ENCODE peak calls at places on chromosomes 6 and 20, in six cellular contexts. Q is foreskin fibroblast, T is RCC 7860, X is renal cortical epithelial cell, O is NCI-H510A treated with DMSO at 0.1 percent for 48 hours, G is SK-N-DZ. P is an unnamed sample.

GRCh38 chr20:64069614-64070243 is 6.7 kb downstream of the TCEA2 start:
- DNase-seq in Q (peak; percentile 51), G (peak; percentile 77), O (no peak), X (no peak), T (peak; percentile 19), P (no peak)

GRCh38 chr20:16350465-16350864 is 222.8 kb downstream of the KIF16B start:
- DNase-seq in X (peak; percentile 72), G (no peak), Q (peak; percentile 42), T (peak; percentile 93), O (no peak), P (peak; percentile 87)

GRCh38 chr6:93417421-93417996 is 1.9 kb downstream of the EPHA7 start:
- DNase-seq in O (no peak), Q (peak; percentile 55), G (peak; percentile 75), X (no peak), T (no peak), P (peak; percentile 74)

GRCh38 chr6:158536084-158536890 is 23.6 kb upstream of the TMEM181 start:
- DNase-seq in X (peak; percentile 63), T (no peak), Q (peak; percentile 94), G (peak; percentile 81), O (peak; percentile 65), P (peak; percentile 83)

GRCh38 chr6:156780117-156780641 is 3.0 kb downstream of the ARID1B start:
- DNase-seq in O (peak; percentile 90), Q (peak; percentile 89), T (peak; percentile 79), G (peak; percentile 89), X (peak; percentile 92), P (peak; percentile 89)

GRCh38 chr6:96522469-96523009 is 933 bp downstream of the UFL1 start:
- DNase-seq in O (no peak), G (peak; percentile 21), T (no peak), X (peak; percentile 16), Q (peak; percentile 23), P (peak; percentile 26)

GRCh38 chr6:111573892-111574800 is 31.5 kb downstream of the TRAF3IP2 start:
- DNase-seq in G (no peak), Q (peak; percentile 93), T (peak; percentile 50), X (peak; percentile 52), O (no peak), P (no peak)

GRCh38 chr6:142756215-142756630 is 188.8 kb downstream of the HIVEP2 start:
- DNase-seq in O (no peak), Q (peak; percentile 83), T (peak; percentile 93), G (no peak), X (peak; percentile 85), P (peak; percentile 85)

GRCh38 chr6:71250050-71250689 is 38.4 kb upstream of the OGFRL1 start:
- DNase-seq in O (no peak), T (peak; percentile 53), X (peak; percentile 96), G (no peak), Q (peak; percentile 86), P (peak; percentile 62)

GRCh38 chr6:108564178-108564577 is 3.5 kb downstream of the FOXO3 start:
- DNase-seq in O (no peak), G (no peak), T (peak; percentile 92), X (peak; percentile 95), Q (peak; percentile 95), P (peak; percentile 88)

GRCh38 chr6:103404799-103405198 is 1454.9 kb downstream of the HACE1 start:
- DNase-seq in O (no peak), X (no peak), G (no peak), T (no peak), Q (no peak), P (no peak)

GRCh38 chr6:43799671-43800623 is 29.9 kb downstream of the VEGFA start:
- DNase-seq in G (no peak), Q (peak; percentile 41), X (no peak), O (no peak), T (no peak), P (no peak)

GRCh38 chr6:138107752-138108592 is 753 bp upstream of the PERP start:
- DNase-seq in X (no peak), Q (no peak), T (no peak), O (peak; percentile 61), G (no peak), P (no peak)